ENCODE peak calls at places on chromosomes 13 and 19, in four cellular contexts. P, C, H and G are unnamed samples.

GRCh38 chr19:1079566-1080111 is 12.7 kb downstream of the ARHGAP45 start:
- DNase-seq in C (peak), P (no peak), H (no peak), G (no peak)

GRCh38 chr19:19517235-19517619 is 1.2 kb downstream of the NDUFA13 start:
- DNase-seq in P (no peak), C (no peak), H (no peak), G (no peak)

GRCh38 chr13:112905990-112906641 is 62.9 kb upstream of the MCF2L start:
- DNase-seq in C (peak), P (peak), H (peak), G (no peak)

GRCh38 chr13:111253334-111253872 is 67.0 kb upstream of the TEX29 start:
- DNase-seq in C (no peak), H (no peak), P (no peak), G (no peak)

GRCh38 chr19:58551123-58551497 is 3.8 kb downstream of the CHMP2A start:
- DNase-seq in P (no peak), C (no peak), H (no peak), G (no peak)

GRCh38 chr13:80706164-80706471 is 365.2 kb upstream of the SPRY2 start:
- DNase-seq in C (no peak), H (no peak), P (no peak), G (no peak)

GRCh38 chr19:14580623-14581237 is 2.2 kb upstream of the CLEC17A start:
- DNase-seq in H (no peak), C (no peak), P (no peak), G (peak)

GRCh38 chr13:78586706-78587105 is 16.6 kb downstream of the POU4F1 start:
- DNase-seq in C (peak), P (peak), H (no peak), G (no peak)

GRCh38 chr13:50453238-50453637 is 390.3 kb downstream of the DLEU7 start:
- DNase-seq in H (no peak), C (no peak), P (no peak), G (no peak)

GRCh38 chr19:14494910-14495677 is 833 bp downstream of the GIPC1 start:
- DNase-seq in C (no peak), P (no peak), H (no peak), G (no peak)

GRCh38 chr13:38686635-38687245 is at the start of gene FREM2:
- DNase-seq in C (peak), P (peak), H (peak), G (no peak)

GRCh38 chr13:99256709-99257108 is 1.5 kb downstream of the GPR18 start:
- DNase-seq in P (no peak), H (no peak), C (no peak), G (no peak)

GRCh38 chr19:13848811-13849241 is 28.1 kb upstream of the NANOS3 start:
- DNase-seq in P (no peak), H (no peak), C (no peak), G (no peak)

GRCh38 chr13:45092668-45093067 is 27.6 kb upstream of the GTF2F2 start:
- DNase-seq in C (no peak), H (no peak), P (no peak), G (no peak)

GRCh38 chr13:20636079-20636478 is 67.4 kb upstream of the IL17D start:
- DNase-seq in H (no peak), C (no peak), P (no peak), G (no peak)

GRCh38 chr13:50291611-50292010 is 276.4 kb downstream of the KCNRG start:
- DNase-seq in C (no peak), H (no peak), P (no peak), G (no peak)

GRCh38 chr19:46787331-46788100 is 878 bp downstream of the SLC1A5 start:
- DNase-seq in P (peak), H (no peak), C (peak), G (no peak)

GRCh38 chr13:31433201-31433600 is 233.4 kb downstream of the B3GLCT start:
- DNase-seq in P (no peak), C (no peak), H (no peak), G (no peak)

GRCh38 chr19:10661946-10662345 is 7.8 kb downstream of the ILF3 start:
- DNase-seq in H (no peak), P (no peak), C (no peak), G (no peak)

GRCh38 chr13:51831519-51831918 is 13.5 kb downstream of the TMEM272 start:
- DNase-seq in C (no peak), H (no peak), P (no peak), G (no peak)

GRCh38 chr19:3818479-3818878 is 32.3 kb upstream of the MATK start:
- DNase-seq in P (no peak), H (no peak), C (no peak), G (no peak)

GRCh38 chr13:84431646-84432045 is 549.4 kb upstream of the SLITRK1 start:
- DNase-seq in C (no peak), P (no peak), H (no peak), G (no peak)

GRCh38 chr19:39539165-39539518 is 819 bp downstream of the EID2 start:
- DNase-seq in P (no peak), H (no peak), C (peak), G (no peak)

GRCh38 chr13:30796132-30796832 is 60.9 kb downstream of the ALOX5AP start:
- DNase-seq in C (no peak), H (no peak), P (no peak), G (peak)

GRCh38 chr19:18021121-18021755 is 13.3 kb downstream of the ARRDC2 start:
- DNase-seq in H (no peak), P (no peak), C (no peak), G (no peak)

GRCh38 chr19:51242881-51243280 is 8.0 kb upstream of the SIGLECL1 start:
- DNase-seq in C (no peak), H (no peak), P (no peak), G (no peak)

GRCh38 chr19:53980553-53981407 is 10.7 kb upstream of the CACNG6 start:
- DNase-seq in H (no peak), P (peak), C (peak), G (no peak)

GRCh38 chr19:43901395-43902390 is 33.4 kb downstream of the ZNF45 start:
- DNase-seq in P (peak), C (peak), H (peak), G (peak)

GRCh38 chr19:1082165-1082927 is 12.8 kb downstream of the POLR2E start:
- DNase-seq in C (peak), P (peak), H (peak), G (no peak)

GRCh38 chr19:14475251-14476073 is at the start of gene PTGER1:
- DNase-seq in P (peak), H (no peak), C (peak), G (no peak)

GRCh38 chr13:94249512-94249911 is 230.0 kb downstream of the DCT start:
- DNase-seq in C (peak), H (no peak), P (no peak), G (no peak)

GRCh38 chr19:46537136-46538097 is 41.8 kb upstream of the PNMA8B start:
- DNase-seq in P (peak), C (peak), H (no peak), G (no peak)

GRCh38 chr19:2616741-2617392 is 85.6 kb downstream of the GNG7 start:
- DNase-seq in C (no peak), H (no peak), P (no peak), G (no peak)

GRCh38 chr19:2615782-2616181 is 86.7 kb downstream of the GNG7 start:
- DNase-seq in H (no peak), P (no peak), C (no peak), G (no peak)

GRCh38 chr19:2617393-2618165 is 84.9 kb downstream of the GNG7 start:
- DNase-seq in C (no peak), P (no peak), H (no peak), G (no peak)

GRCh38 chr19:2619076-2619475 is 83.4 kb downstream of the GNG7 start:
- DNase-seq in P (no peak), H (no peak), C (no peak), G (no peak)

GRCh38 chr19:2618611-2619010 is 83.9 kb downstream of the GNG7 start:
- DNase-seq in C (no peak), P (no peak), H (no peak), G (no peak)
- TF ChIP-seq CREB1 in C (no peak), P (no peak), H (no peak), G (no peak)

GRCh38 chr19:5615756-5616327 is 6.7 kb downstream of the SAFB2 start:
- DNase-seq in P (no peak), H (no peak), C (no peak), G (no peak)
- TF ChIP-seq CREB1 in P (no peak), H (no peak), C (no peak), G (no peak)

DNA sequence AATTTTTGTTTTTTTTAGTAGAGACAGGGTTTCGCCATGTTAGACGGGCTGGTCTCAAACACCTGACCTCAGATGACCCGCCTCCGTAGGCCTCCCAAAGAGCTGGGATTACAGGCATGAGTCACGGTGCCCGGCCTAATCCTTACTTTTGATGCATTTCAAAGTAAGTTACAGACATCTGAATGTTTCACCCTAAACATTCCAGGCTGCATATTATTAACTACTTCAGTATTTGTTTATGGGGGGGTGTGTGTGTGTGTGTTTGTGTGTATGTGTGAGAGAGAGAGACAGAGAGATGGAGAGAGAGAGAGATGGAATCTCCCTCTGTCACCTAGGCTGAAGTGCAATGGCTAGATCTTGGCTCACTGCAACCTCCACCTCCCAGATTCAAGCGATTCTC is 13.1 kb downstream of the SULT2B1 start:
- DNase-seq in P (no peak), H (no peak), C (no peak), G (no peak)
- TF ChIP-seq CREB1 in P (no peak), H (no peak), C (no peak), G (no peak)

DNA sequence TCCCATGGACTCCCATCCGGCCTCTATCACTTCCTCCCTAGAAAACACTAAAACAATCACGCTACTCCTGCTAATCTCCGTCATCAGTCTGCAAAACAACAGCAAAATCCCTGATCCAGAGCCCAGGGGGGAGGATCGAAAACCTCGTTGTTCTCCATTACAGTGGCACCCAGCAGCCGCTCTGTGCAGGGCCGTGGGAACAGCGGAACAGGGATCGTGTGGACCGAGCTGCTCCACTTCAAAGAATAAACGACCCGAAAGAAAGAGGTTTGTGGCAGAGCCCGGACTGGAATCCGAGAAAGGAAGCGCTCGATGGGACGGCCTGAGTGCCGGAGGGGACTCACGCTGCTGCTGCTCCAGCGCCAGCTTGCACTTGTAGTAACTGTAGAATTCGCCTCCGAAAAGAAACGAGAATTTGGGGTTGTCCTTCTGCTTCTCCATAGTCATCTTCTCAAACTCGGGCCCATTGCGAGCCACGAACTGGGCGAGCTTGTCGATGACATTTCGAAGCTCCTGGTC is 652 bp downstream of the CHERP start:
- DNase-seq in P (no peak), H (no peak), C (peak), G (no peak)
- TF ChIP-seq CREB1 in P (no peak), H (no peak), C (no peak), G (no peak)

GRCh38 chr13:26425439-26426358 is 131.8 kb upstream of the WASF3 start:
- DNase-seq in H (no peak), P (no peak), C (no peak), G (no peak)
- TF ChIP-seq CREB1 in H (no peak), P (no peak), C (no peak), G (no peak)

GRCh38 chr13:107866666-107867623 is 348.4 kb downstream of the LIG4 start:
- DNase-seq in C (peak), P (peak), H (no peak), G (no peak)
- TF ChIP-seq CREB1 in C (peak), P (no peak), H (peak), G (no peak)